ENCODE peak calls at places on chromosomes 1 and 21, in five cellular contexts. One of them, this sample, is unnamed.

GRCh38 chr1:897176-897575 is 26.5 kb upstream of the SAMD11 start:
- DNase-seq in body of pancreas: no peak
- DNase-seq in dorsolateral prefrontal cortex: no peak
- DNase-seq in AG04450: no peak
- DNase-seq in sigmoid colon: no peak
- DNase-seq in this sample: no peak

GRCh38 chr1:83791821-83792437 is 207.0 kb downstream of the TTLL7 start:
- DNase-seq in AG04450: no peak
- DNase-seq in body of pancreas: no peak
- DNase-seq in dorsolateral prefrontal cortex: no peak
- DNase-seq in sigmoid colon: no peak
- DNase-seq in this sample: peak

GRCh38 chr1:3467096-3468036 is 12.9 kb downstream of the ARHGEF16 start:
- DNase-seq in body of pancreas: no peak
- DNase-seq in AG04450: no peak
- DNase-seq in sigmoid colon: peak
- DNase-seq in dorsolateral prefrontal cortex: no peak
- DNase-seq in this sample: no peak

GRCh38 chr1:63262148-63262770 is 60.1 kb upstream of the FOXD3 start:
- DNase-seq in body of pancreas: no peak
- DNase-seq in dorsolateral prefrontal cortex: no peak
- DNase-seq in sigmoid colon: no peak
- DNase-seq in AG04450: no peak
- DNase-seq in this sample: no peak

GRCh38 chr1:239247299-239247698 is 139.1 kb upstream of the CHRM3 start:
- DNase-seq in AG04450: no peak
- DNase-seq in body of pancreas: no peak
- DNase-seq in sigmoid colon: no peak
- DNase-seq in dorsolateral prefrontal cortex: no peak
- DNase-seq in this sample: peak

GRCh38 chr1:34929853-34930701 is 627 bp upstream of the DLGAP3 start:
- DNase-seq in dorsolateral prefrontal cortex: no peak
- DNase-seq in AG04450: no peak
- DNase-seq in sigmoid colon: no peak
- DNase-seq in body of pancreas: no peak
- DNase-seq in this sample: no peak

GRCh38 chr21:45523411-45524101 is 18.7 kb downstream of the SLC19A1 start:
- DNase-seq in AG04450: no peak
- DNase-seq in body of pancreas: no peak
- DNase-seq in sigmoid colon: peak
- DNase-seq in dorsolateral prefrontal cortex: no peak
- DNase-seq in this sample: no peak

GRCh38 chr1:96820111-96820510 is 98.5 kb downstream of the PTBP2 start:
- DNase-seq in body of pancreas: no peak
- DNase-seq in sigmoid colon: no peak
- DNase-seq in AG04450: no peak
- DNase-seq in dorsolateral prefrontal cortex: no peak
- DNase-seq in this sample: no peak

GRCh38 chr1:104125226-104125625 is 375.5 kb downstream of the AMY1C start:
- DNase-seq in dorsolateral prefrontal cortex: no peak
- DNase-seq in AG04450: no peak
- DNase-seq in sigmoid colon: no peak
- DNase-seq in body of pancreas: no peak
- DNase-seq in this sample: no peak

GRCh38 chr1:235130766-235131270 is 2.2 kb upstream of the TOMM20 start:
- DNase-seq in dorsolateral prefrontal cortex: no peak
- DNase-seq in body of pancreas: no peak
- DNase-seq in AG04450: no peak
- DNase-seq in sigmoid colon: no peak
- DNase-seq in this sample: no peak

GRCh38 chr1:114524933-114525332 is 13.9 kb upstream of the TRIM33 start:
- DNase-seq in sigmoid colon: no peak
- DNase-seq in AG04450: no peak
- DNase-seq in body of pancreas: no peak
- DNase-seq in dorsolateral prefrontal cortex: no peak
- DNase-seq in this sample: no peak
- TF ChIP-seq CTCF in sigmoid colon: no peak
- TF ChIP-seq CTCF in AG04450: no peak
- TF ChIP-seq CTCF in body of pancreas: no peak
- TF ChIP-seq CTCF in dorsolateral prefrontal cortex: no peak
- TF ChIP-seq CTCF in this sample: no peak

GRCh38 chr1:204513117-204513716 is 3.0 kb upstream of the MDM4 start:
- DNase-seq in body of pancreas: no peak
- DNase-seq in AG04450: no peak
- DNase-seq in sigmoid colon: no peak
- DNase-seq in dorsolateral prefrontal cortex: no peak
- DNase-seq in this sample: no peak
- H3K4me3 ChIP-seq in body of pancreas: no peak
- H3K4me3 ChIP-seq in AG04450: no peak
- H3K4me3 ChIP-seq in sigmoid colon: no peak
- H3K4me3 ChIP-seq in dorsolateral prefrontal cortex: no peak
- H3K4me3 ChIP-seq in this sample: no peak

GRCh38 chr1:20266141-20266540 is 24.5 kb upstream of the VWA5B1 start:
- DNase-seq in body of pancreas: no peak
- DNase-seq in sigmoid colon: no peak
- DNase-seq in AG04450: no peak
- DNase-seq in dorsolateral prefrontal cortex: no peak
- DNase-seq in this sample: peak

GRCh38 chr1:20276428-20276827 is 14.2 kb upstream of the VWA5B1 start:
- DNase-seq in body of pancreas: no peak
- DNase-seq in sigmoid colon: no peak
- DNase-seq in dorsolateral prefrontal cortex: no peak
- DNase-seq in AG04450: no peak
- DNase-seq in this sample: no peak

GRCh38 chr1:20266642-20267041 is 24.0 kb upstream of the VWA5B1 start:
- DNase-seq in sigmoid colon: no peak
- DNase-seq in body of pancreas: no peak
- DNase-seq in dorsolateral prefrontal cortex: no peak
- DNase-seq in AG04450: no peak
- DNase-seq in this sample: no peak

GRCh38 chr1:20271498-20272400 is 18.9 kb upstream of the VWA5B1 start:
- DNase-seq in AG04450: no peak
- DNase-seq in dorsolateral prefrontal cortex: no peak
- DNase-seq in sigmoid colon: no peak
- DNase-seq in body of pancreas: no peak
- DNase-seq in this sample: peak
- TF ChIP-seq CTCF in AG04450: no peak
- TF ChIP-seq CTCF in dorsolateral prefrontal cortex: no peak
- TF ChIP-seq CTCF in sigmoid colon: no peak
- TF ChIP-seq CTCF in body of pancreas: no peak
- TF ChIP-seq CTCF in this sample: no peak

GRCh38 chr1:18724001-18724411 is 93.4 kb downstream of the PAX7 start:
- DNase-seq in AG04450: no peak
- DNase-seq in body of pancreas: no peak
- DNase-seq in sigmoid colon: no peak
- DNase-seq in dorsolateral prefrontal cortex: no peak
- DNase-seq in this sample: no peak

GRCh38 chr1:18723206-18723605 is 92.6 kb downstream of the PAX7 start:
- DNase-seq in AG04450: no peak
- DNase-seq in body of pancreas: no peak
- DNase-seq in sigmoid colon: no peak
- DNase-seq in dorsolateral prefrontal cortex: no peak
- DNase-seq in this sample: no peak

GRCh38 chr1:18721776-18722175 is 91.1 kb downstream of the PAX7 start:
- DNase-seq in sigmoid colon: no peak
- DNase-seq in body of pancreas: no peak
- DNase-seq in dorsolateral prefrontal cortex: no peak
- DNase-seq in AG04450: no peak
- DNase-seq in this sample: no peak

GRCh38 chr1:18721066-18721465 is 90.4 kb downstream of the PAX7 start:
- DNase-seq in AG04450: no peak
- DNase-seq in sigmoid colon: no peak
- DNase-seq in dorsolateral prefrontal cortex: no peak
- DNase-seq in body of pancreas: no peak
- DNase-seq in this sample: no peak

GRCh38 chr1:18722270-18722669 is 91.6 kb downstream of the PAX7 start:
- DNase-seq in dorsolateral prefrontal cortex: no peak
- DNase-seq in body of pancreas: no peak
- DNase-seq in AG04450: no peak
- DNase-seq in sigmoid colon: no peak
- DNase-seq in this sample: no peak
- H3K4me3 ChIP-seq in dorsolateral prefrontal cortex: no peak
- H3K4me3 ChIP-seq in body of pancreas: no peak
- H3K4me3 ChIP-seq in AG04450: no peak
- H3K4me3 ChIP-seq in sigmoid colon: no peak
- H3K4me3 ChIP-seq in this sample: no peak

GRCh38 chr1:88009916-88010315 is 674.2 kb upstream of the PKN2 start:
- DNase-seq in dorsolateral prefrontal cortex: no peak
- DNase-seq in body of pancreas: no peak
- DNase-seq in AG04450: no peak
- DNase-seq in sigmoid colon: no peak
- DNase-seq in this sample: no peak
- TF ChIP-seq CTCF in dorsolateral prefrontal cortex: no peak
- TF ChIP-seq CTCF in body of pancreas: peak
- TF ChIP-seq CTCF in AG04450: no peak
- TF ChIP-seq CTCF in sigmoid colon: no peak
- TF ChIP-seq CTCF in this sample: no peak

DNA sequence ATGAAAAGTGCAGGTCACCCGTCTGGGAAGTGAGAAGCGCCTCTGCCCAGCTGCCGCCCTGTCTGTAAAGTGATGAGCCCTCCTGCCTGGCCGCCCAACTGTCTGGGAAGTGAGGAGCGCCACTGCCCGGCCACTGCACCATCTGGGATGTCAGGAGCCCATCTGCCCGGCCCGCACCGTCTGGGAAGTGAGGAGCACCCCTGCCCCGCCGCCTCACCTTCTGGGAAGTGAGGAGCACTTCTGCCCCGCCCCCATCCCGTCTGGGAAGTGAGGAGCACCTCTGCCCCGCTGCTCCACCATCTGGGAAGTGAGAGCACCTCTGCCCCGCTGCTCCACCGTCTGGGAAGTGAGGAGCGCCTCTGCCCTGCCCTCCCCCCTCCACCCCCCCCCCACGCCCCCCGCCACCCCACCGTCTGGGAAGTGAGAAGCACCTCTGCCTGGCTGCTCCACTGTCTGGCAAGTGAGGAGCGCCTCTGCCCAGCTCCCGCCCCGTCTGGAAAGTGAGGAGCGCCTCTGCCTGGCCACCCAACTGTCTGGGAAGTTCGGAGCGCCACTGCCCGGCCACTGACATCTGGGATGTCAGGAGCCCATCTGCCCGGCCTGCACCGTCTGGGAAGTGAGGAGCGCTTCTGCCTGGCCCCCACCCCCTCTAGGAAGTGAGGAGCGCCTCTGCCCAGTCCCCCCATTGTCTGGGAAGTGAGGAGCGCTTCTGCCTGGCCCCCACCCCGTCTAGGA is 4.5 kb upstream of the ZZZ3 start:
- DNase-seq in AG04450: no peak
- DNase-seq in sigmoid colon: no peak
- DNase-seq in body of pancreas: no peak
- DNase-seq in dorsolateral prefrontal cortex: no peak
- DNase-seq in this sample: no peak
- H3K4me3 ChIP-seq in AG04450: no peak
- H3K4me3 ChIP-seq in sigmoid colon: peak
- H3K4me3 ChIP-seq in body of pancreas: no peak
- H3K4me3 ChIP-seq in dorsolateral prefrontal cortex: no peak
- H3K4me3 ChIP-seq in this sample: no peak

DNA sequence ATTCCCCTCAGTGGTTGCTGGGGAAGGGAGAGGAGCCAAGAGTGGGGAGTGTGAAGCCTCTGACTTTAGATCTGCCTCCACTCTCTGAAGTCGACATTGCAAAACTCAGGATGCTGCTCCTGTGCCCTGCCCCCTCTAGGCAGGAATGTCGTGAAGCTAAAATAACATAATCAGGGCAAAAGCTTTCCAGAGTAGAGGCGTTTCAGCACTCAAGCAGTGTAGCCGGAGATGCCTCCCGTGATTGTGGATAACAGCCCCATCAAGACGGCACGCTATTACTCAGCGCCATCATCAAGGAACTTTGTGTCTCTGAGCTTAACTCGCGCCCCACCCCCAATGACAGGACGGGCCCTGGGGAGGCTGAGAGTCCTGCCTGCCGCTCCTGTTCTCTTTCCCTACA is 60.0 kb downstream of the FBXO2 start:
- DNase-seq in dorsolateral prefrontal cortex: no peak
- DNase-seq in sigmoid colon: no peak
- DNase-seq in AG04450: no peak
- DNase-seq in body of pancreas: no peak
- DNase-seq in this sample: peak
- TF ChIP-seq CTCF in dorsolateral prefrontal cortex: no peak
- TF ChIP-seq CTCF in sigmoid colon: no peak
- TF ChIP-seq CTCF in AG04450: peak
- TF ChIP-seq CTCF in body of pancreas: no peak
- TF ChIP-seq CTCF in this sample: no peak

DNA sequence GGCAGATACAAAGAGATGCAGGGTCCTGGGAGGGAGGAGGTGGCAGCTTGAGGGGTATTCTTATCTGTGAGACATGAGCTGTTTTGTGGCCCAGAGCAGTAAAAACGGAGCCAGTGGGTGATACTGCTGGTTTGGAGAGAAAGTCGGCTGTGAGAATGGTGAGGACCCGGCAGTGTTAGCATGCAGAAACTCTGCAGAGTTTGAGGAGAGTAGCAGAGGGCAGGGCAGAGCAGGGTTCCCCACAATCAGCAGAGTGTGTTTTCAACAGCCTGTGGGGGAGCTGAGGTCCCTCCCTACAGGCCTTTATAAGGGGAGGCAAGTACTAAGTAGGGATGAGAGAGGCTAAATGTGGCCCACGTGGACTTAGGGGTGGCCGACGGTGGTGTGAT is 423 bp downstream of the SLAMF8 start:
- DNase-seq in AG04450: no peak
- DNase-seq in body of pancreas: no peak
- DNase-seq in dorsolateral prefrontal cortex: no peak
- DNase-seq in sigmoid colon: no peak
- DNase-seq in this sample: no peak
- H3K4me3 ChIP-seq in AG04450: no peak
- H3K4me3 ChIP-seq in body of pancreas: no peak
- H3K4me3 ChIP-seq in dorsolateral prefrontal cortex: no peak
- H3K4me3 ChIP-seq in sigmoid colon: no peak
- H3K4me3 ChIP-seq in this sample: no peak

DNA sequence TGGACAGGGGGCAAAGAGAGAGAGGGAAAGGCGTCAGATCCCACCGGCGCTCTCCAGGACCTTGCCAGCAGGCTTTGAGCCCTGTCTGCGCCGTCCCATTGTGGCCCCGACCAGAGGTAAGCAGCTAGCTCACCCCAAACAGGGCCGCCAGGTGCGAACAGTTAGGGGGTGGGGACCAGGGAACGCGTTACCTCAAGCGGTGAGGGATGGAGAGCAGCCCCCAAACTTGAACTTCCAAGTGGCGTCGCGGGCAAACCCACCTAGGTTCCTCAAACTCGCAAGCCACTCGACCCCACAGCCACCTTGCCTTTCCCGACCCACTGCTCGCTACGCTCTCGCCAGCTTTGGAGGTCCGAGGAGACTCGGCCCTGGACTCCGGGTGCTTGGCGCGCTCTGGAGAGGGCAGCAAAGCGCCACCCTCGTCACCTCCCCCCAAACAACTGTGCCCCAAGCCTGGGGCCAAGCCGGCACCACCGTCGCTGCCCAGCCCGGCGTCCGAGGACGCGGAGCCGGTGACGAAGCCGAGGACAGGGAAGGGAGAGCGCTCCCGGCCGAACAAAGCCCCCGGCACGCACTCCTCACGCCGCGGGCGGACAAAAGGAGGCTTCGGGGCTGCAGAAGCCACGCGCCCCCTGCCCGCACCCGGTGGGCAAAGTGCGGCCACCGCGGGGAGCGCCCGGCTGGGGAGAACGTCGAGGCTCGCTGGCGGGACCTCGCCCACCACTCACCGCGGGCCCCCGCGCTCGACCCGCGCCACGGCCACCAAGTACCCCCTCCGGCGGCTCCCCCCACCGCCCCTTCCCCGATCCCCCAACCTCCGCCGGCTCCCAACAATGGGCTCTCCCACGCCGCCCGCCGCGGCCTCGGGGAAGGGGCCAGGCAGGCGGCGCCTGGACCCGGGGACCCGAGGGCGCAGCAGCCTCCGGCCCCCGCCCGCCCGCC is 984 bp downstream of the SSBP3 start:
- DNase-seq in dorsolateral prefrontal cortex: no peak
- DNase-seq in body of pancreas: no peak
- DNase-seq in sigmoid colon: no peak
- DNase-seq in AG04450: no peak
- DNase-seq in this sample: no peak
- TF ChIP-seq CTCF in dorsolateral prefrontal cortex: peak
- TF ChIP-seq CTCF in body of pancreas: no peak
- TF ChIP-seq CTCF in sigmoid colon: no peak
- TF ChIP-seq CTCF in AG04450: no peak
- TF ChIP-seq CTCF in this sample: no peak